ENCODE peak calls at places on chromosomes 3 and 15, in four cellular contexts. J is K562, X is endothelial cell of umbilical vein, M is H1. Y is an unnamed sample.

GRCh38 chr15:51647128-51647562 is 24.6 kb upstream of the DMXL2 start:
- DNase-seq in J (peak; percentile 95), X (peak; percentile 42), M (no peak), Y (no peak)

GRCh38 chr3:107975529-107976203 is 115.2 kb downstream of the CD47 start:
- DNase-seq in J (no peak), X (no peak), M (no peak), Y (no peak)

GRCh38 chr3:119310052-119310451 is 15.9 kb downstream of the ARHGAP31 start:
- DNase-seq in J (no peak), X (no peak), M (no peak), Y (no peak)

GRCh38 chr3:169822091-169822490 is 9.4 kb upstream of the LRRC34 start:
- DNase-seq in J (no peak), X (no peak), M (no peak), Y (no peak)

GRCh38 chr3:127088511-127089430 is 104.2 kb upstream of the PRR23E start:
- DNase-seq in J (no peak), X (no peak), M (no peak), Y (no peak)

GRCh38 chr3:132448211-132448961 is 31.1 kb downstream of the DNAJC13 start:
- DNase-seq in J (no peak), X (peak; percentile 57), M (no peak), Y (no peak)

GRCh38 chr3:140459462-140459861 is 218.4 kb upstream of the TRIM42 start:
- DNase-seq in J (no peak), X (no peak), M (no peak), Y (no peak)

GRCh38 chr15:52093539-52094502 is 18.8 kb downstream of the BCL2L10 start:
- DNase-seq in J (no peak), X (peak; percentile 99), M (no peak), Y (no peak)

GRCh38 chr3:111729087-111729846 is 129.8 kb upstream of the PHLDB2 start:
- DNase-seq in J (no peak), X (peak; percentile 56), M (no peak), Y (no peak)

GRCh38 chr3:101518421-101518871 is 5.4 kb upstream of the SENP7 start:
- DNase-seq in J (peak; percentile 47), X (peak; percentile 30), M (no peak), Y (peak; percentile 29)

GRCh38 chr3:52851348-52851747 is 16.5 kb upstream of the MUSTN1 start:
- DNase-seq in J (peak; percentile 52), X (peak; percentile 39), M (peak; percentile 53), Y (peak; percentile 58)

GRCh38 chr3:81245505-81245904 is 515.9 kb downstream of the GBE1 start:
- DNase-seq in J (no peak), X (no peak), M (no peak), Y (no peak)

GRCh38 chr3:52774901-52775864 is 2.2 kb upstream of the ITIH1 start:
- DNase-seq in J (no peak), X (no peak), M (no peak), Y (peak; percentile 91)

GRCh38 chr3:183967693-183968092 is 50.0 kb downstream of the ABCC5 start:
- DNase-seq in J (no peak), X (no peak), M (no peak), Y (no peak)

GRCh38 chr3:62451211-62451892 is 78.0 kb upstream of the FEZF2 start:
- DNase-seq in J (no peak), X (no peak), M (no peak), Y (no peak)

GRCh38 chr3:46989146-46989810 is 9.8 kb downstream of the NBEAL2 start:
- DNase-seq in J (peak; percentile 65), X (no peak), M (no peak), Y (no peak)

GRCh38 chr3:101941253-101942039 is 92.1 kb downstream of the NFKBIZ start:
- DNase-seq in J (no peak), X (peak; percentile 51), M (no peak), Y (no peak)

GRCh38 chr3:44915702-44916438 is 41.5 kb downstream of the TGM4 start:
- DNase-seq in J (peak; percentile 28), X (no peak), M (no peak), Y (peak; percentile 20)

GRCh38 chr15:25846377-25846776 is 16.8 kb downstream of the ATP10A start:
- DNase-seq in J (no peak), X (no peak), M (no peak), Y (no peak)

GRCh38 chr3:187368765-187369450 is 723 bp downstream of the RTP4 start:
- DNase-seq in J (no peak), X (no peak), M (no peak), Y (no peak)

GRCh38 chr3:178195824-178196223 is 340.4 kb upstream of the KCNMB2 start:
- DNase-seq in J (peak; percentile 56), X (no peak), M (no peak), Y (no peak)

GRCh38 chr3:122576174-122576940 is 1.1 kb upstream of the PARP15 start:
- DNase-seq in J (no peak), X (no peak), M (no peak), Y (no peak)

GRCh38 chr3:37768107-37768809 is 93.4 kb upstream of the CTDSPL start:
- DNase-seq in J (peak; percentile 55), X (peak; percentile 89), M (no peak), Y (peak; percentile 40)

GRCh38 chr3:119700269-119700919 is 2.4 kb upstream of the CFAP91 start:
- DNase-seq in J (no peak), X (peak; percentile 46), M (no peak), Y (peak; percentile 3)

GRCh38 chr3:158802399-158803023 is 657 bp downstream of the MFSD1 start:
- DNase-seq in J (peak; percentile 52), X (no peak), M (no peak), Y (no peak)

GRCh38 chr3:190517696-190518095 is 3.8 kb downstream of the IL1RAP start:
- DNase-seq in J (no peak), X (no peak), M (no peak), Y (no peak)

GRCh38 chr3:176202652-176203051 is 994.6 kb downstream of the TBL1XR1 start:
- DNase-seq in J (no peak), X (no peak), M (no peak), Y (no peak)

GRCh38 chr3:123884258-123884831 is at the start of gene MYLK:
- DNase-seq in J (peak; percentile 80), X (peak; percentile 71), M (peak; percentile 87), Y (peak; percentile 65)

GRCh38 chr3:141690366-141691072 is 47.6 kb upstream of the RNF7 start:
- DNase-seq in J (no peak), X (no peak), M (no peak), Y (no peak)

GRCh38 chr15:41512512-41513281 is 930 bp downstream of the LTK start:
- DNase-seq in J (peak; percentile 71), X (no peak), M (no peak), Y (no peak)
- TF ChIP-seq EZH2 in J (no peak), X (peak; percentile 96), M (peak; percentile 98), Y (no peak)

GRCh38 chr3:78880588-78881461 is 887.0 kb downstream of the ROBO1 start:
- DNase-seq in J (no peak), X (no peak), M (no peak), Y (no peak)
- TF ChIP-seq JUN in J (no peak), X (no peak), M (no peak), Y (no peak)

DNA sequence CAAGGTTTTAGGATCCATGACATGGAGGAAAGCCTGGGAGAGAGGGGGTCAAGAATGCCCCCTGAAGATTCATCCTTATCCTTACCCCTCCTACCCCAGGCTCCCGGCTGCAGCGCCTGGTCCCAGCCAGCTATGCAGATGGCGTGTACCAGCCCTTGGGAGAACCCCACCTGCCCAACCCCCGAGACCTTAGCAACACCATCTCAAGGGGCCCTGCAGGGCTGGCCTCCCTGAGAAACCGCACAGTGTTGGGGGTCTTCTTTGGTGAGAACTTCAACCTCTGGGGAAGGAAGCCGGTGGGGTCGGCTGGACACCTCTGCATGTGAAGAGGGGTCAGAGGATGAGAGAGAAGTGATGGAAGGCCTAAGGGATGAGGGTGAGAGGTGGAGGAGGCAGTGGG is 4.3 kb downstream of the DUOX1 start:
- DNase-seq in J (no peak), X (no peak), M (no peak), Y (no peak)
- TF ChIP-seq EZH2 in J (no peak), X (no peak), M (no peak), Y (no peak)

GRCh38 chr15:57545995-57546394 is 45.7 kb upstream of the MYZAP start:
- DNase-seq in J (no peak), X (no peak), M (no peak), Y (no peak)
- TF ChIP-seq JUN in J (no peak), X (no peak), M (no peak), Y (no peak)

DNA sequence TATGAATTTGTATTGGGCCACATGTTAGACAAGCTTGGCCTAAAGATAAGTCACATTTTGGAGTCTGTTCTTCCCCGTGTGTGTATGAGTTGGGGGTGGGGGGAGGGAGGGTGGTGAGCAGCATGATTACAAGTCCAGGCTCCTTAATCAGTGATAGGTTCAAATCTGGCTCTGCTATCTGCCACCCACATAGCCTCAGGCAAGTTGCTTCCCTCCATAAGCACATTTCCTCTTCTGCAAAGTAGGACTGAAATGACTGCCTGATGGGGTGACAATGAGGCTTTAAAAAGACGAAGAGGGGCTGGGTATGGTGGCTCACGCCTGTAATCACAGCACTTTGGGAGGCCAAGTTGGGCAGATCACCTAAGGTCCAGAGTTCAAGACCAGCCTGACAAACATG is 1.0 kb upstream of the SPATA12 start:
- DNase-seq in J (peak; percentile 24), X (no peak), M (no peak), Y (no peak)
- TF ChIP-seq EZH2 in J (no peak), X (no peak), M (no peak), Y (no peak)

GRCh38 chr15:101452572-101452971 is 36.9 kb downstream of the PCSK6 start:
- DNase-seq in J (peak; percentile 47), X (no peak), M (no peak), Y (peak; percentile 38)
- TF ChIP-seq JUN in J (no peak), X (no peak), M (no peak), Y (no peak)

GRCh38 chr3:147405552-147406254 is 640 bp downstream of the ZIC4 start:
- DNase-seq in J (no peak), X (no peak), M (no peak), Y (no peak)

GRCh38 chr3:147406255-147407023 is at the start of gene ZIC4:
- DNase-seq in J (no peak), X (no peak), M (no peak), Y (no peak)

GRCh38 chr3:147407107-147407494 is 758 bp upstream of the ZIC4 start:
- DNase-seq in J (no peak), X (no peak), M (no peak), Y (no peak)

GRCh38 chr3:147404800-147405551 is 1.4 kb downstream of the ZIC4 start:
- DNase-seq in J (no peak), X (no peak), M (no peak), Y (no peak)

DNA sequence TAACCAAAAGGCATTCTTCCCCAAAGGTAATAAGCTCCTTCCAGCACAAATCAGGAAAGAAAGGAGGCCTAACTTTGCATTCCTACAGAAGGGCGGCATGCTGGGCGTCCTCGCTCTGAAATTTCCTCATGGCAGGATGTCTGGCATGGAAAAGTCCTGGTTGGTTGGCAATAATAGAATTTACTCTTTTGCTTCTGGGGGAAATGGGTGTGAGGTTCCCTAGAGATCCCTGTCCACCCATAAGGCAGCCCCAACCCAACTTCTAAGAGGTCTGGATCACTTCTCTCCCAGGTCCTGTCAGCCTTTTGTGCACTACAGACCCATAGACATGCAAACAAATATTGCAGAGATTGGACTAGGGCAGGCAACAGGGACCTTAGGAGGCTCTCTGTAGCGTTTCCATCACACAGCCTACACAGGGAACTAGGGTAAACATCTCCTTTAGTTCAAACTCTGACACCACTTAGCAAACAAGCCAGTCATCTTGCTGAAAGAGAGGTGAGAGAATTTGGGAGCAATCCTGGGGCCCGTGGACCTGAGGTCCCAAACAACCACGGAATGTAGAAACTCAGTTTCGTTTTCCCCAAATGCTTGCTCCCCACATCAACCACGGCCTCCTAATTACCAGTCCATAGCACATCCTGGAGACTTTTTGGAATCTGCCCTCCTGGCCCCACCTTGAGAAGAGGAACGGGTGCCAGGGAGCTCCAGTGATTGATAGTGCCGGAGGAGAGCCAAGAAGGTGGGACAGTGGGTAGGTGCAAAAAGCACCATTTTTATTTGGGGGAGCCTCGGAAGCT is 2.1 kb downstream of the ZIC4 start:
- DNase-seq in J (no peak), X (no peak), M (no peak), Y (no peak)
- TF ChIP-seq EZH2 in J (no peak), X (no peak), M (no peak), Y (no peak)

Y was measured in HepG2.